ENCODE peak calls at places on chromosome 1, in four cellular contexts. R is ovary; E is iris pigment epithelial cell; X is activated CD4-positive, alpha-beta T cell treated with anti-CD3 and anti-CD28 coated beads, Interleukin-2, amount 10 ng/mL, durations not matched to agents 7 days and 5 days. L is an unnamed sample.

GRCh38 chr1:47411441-47411840 is 4.6 kb upstream of the FOXE3 start:
- DNase-seq in R (no peak), X (no peak), E (peak), L (no peak)

GRCh38 chr1:172630868-172631267 is 28.0 kb upstream of the FASLG start:
- DNase-seq in X (no peak), R (no peak), E (peak), L (no peak)

GRCh38 chr1:6208723-6209660 is 3.1 kb downstream of the RNF207 start:
- DNase-seq in X (peak), R (peak), E (peak), L (peak)

GRCh38 chr1:215542301-215542700 is 24.8 kb upstream of the KCTD3 start:
- DNase-seq in R (no peak), X (no peak), E (no peak), L (no peak)

GRCh38 chr1:55284856-55285255 is 69.7 kb upstream of the USP24 start:
- DNase-seq in E (peak), X (peak), R (no peak), L (no peak)

GRCh38 chr1:2193514-2194251 is 889 bp downstream of the FAAP20 start:
- DNase-seq in X (no peak), R (peak), E (no peak), L (no peak)

GRCh38 chr1:84724128-84724860 is 34.0 kb upstream of the SSX2IP start:
- DNase-seq in E (no peak), R (no peak), X (peak), L (no peak)

GRCh38 chr1:42732126-42732680 is 7.8 kb downstream of the CLDN19 start:
- DNase-seq in E (no peak), X (no peak), R (no peak), L (no peak)

GRCh38 chr1:16143566-16144324 is 12.1 kb downstream of the EPHA2 start:
- DNase-seq in E (no peak), R (no peak), X (no peak), L (no peak)

GRCh38 chr1:110310300-110310699 is 28.9 kb upstream of the RBM15 start:
- DNase-seq in R (no peak), X (no peak), E (no peak), L (no peak)

GRCh38 chr1:228177936-228178710 is 12.5 kb downstream of the IBA57 start:
- DNase-seq in X (no peak), E (no peak), R (peak), L (no peak)

GRCh38 chr1:186165303-186165702 is 209.8 kb downstream of the TPR start:
- DNase-seq in E (no peak), X (no peak), R (no peak), L (no peak)

GRCh38 chr1:233304489-233305102 is 9.1 kb upstream of the PCNX2 start:
- DNase-seq in X (no peak), E (no peak), R (no peak), L (no peak)

GRCh38 chr1:227372662-227373061 is 54.4 kb upstream of the CDC42BPA start:
- DNase-seq in R (no peak), X (no peak), E (peak), L (peak)

GRCh38 chr1:230356190-230356589 is 69.9 kb downstream of the PGBD5 start:
- DNase-seq in X (no peak), E (no peak), R (no peak), L (no peak)

GRCh38 chr1:215082532-215083407 is at the start of gene KCNK2:
- DNase-seq in X (no peak), R (peak), E (no peak), L (peak)

GRCh38 chr1:98387701-98388100 is 273.8 kb upstream of the SNX7 start:
- DNase-seq in X (no peak), R (no peak), E (peak), L (no peak)

GRCh38 chr1:26388791-26389445 is 16.4 kb upstream of the ZNF683 start:
- DNase-seq in E (peak), X (no peak), R (no peak), L (no peak)

GRCh38 chr1:182676321-182676720 is 8.1 kb downstream of the RGS8 start:
- DNase-seq in X (no peak), R (no peak), E (no peak), L (no peak)

GRCh38 chr1:53585565-53585964 is 126.4 kb downstream of the DMRTB1 start:
- DNase-seq in E (no peak), X (no peak), R (no peak), L (no peak)

GRCh38 chr1:99969729-99970591 is at the start of gene SLC35A3:
- DNase-seq in X (peak), E (peak), R (peak), L (peak)

GRCh38 chr1:201481004-201481380 is 12.0 kb upstream of the PHLDA3 start:
- DNase-seq in E (no peak), R (no peak), X (no peak), L (no peak)

GRCh38 chr1:67853704-67854103 is 20.4 kb upstream of the GNG12 start:
- DNase-seq in X (peak), R (peak), E (peak), L (peak)

GRCh38 chr1:95138223-95138622 is 21.1 kb downstream of the TLCD4 start:
- DNase-seq in E (no peak), R (no peak), X (no peak), L (no peak)

GRCh38 chr1:235326719-235327558 is 1.0 kb downstream of the ARID4B start:
- DNase-seq in R (peak), E (peak), X (peak), L (peak)

GRCh38 chr1:25641931-25642611 is 25.5 kb downstream of the MAN1C1 start:
- DNase-seq in R (no peak), X (peak), E (peak), L (no peak)

GRCh38 chr1:61183471-61184034 is 101.2 kb downstream of the NFIA start:
- DNase-seq in R (peak), X (no peak), E (peak), L (peak)

GRCh38 chr1:112840631-112841624 is 115.1 kb downstream of the SLC16A1 start:
- DNase-seq in E (no peak), X (no peak), R (no peak), L (no peak)